ENCODE peak calls at places on chromosomes 1 and 21, in four cellular contexts. Z, A, P and U are unnamed samples.

GRCh38 chr1:64231153-64231552 is 27.7 kb downstream of the UBE2U start:
- DNase-seq in P (peak; percentile 59), Z (no peak), A (no peak), U (no peak)

GRCh38 chr1:32939655-32940371 is 24.8 kb downstream of the RNF19B start:
- DNase-seq in A (no peak), Z (peak; percentile 35), P (no peak), U (no peak)

GRCh38 chr21:45555557-45556301 is 13.5 kb upstream of the SLC19A1 start:
- DNase-seq in A (peak; percentile 83), Z (peak; percentile 91), P (peak; percentile 86), U (peak; percentile 56)

GRCh38 chr1:171948491-171948890 is 107.2 kb downstream of the DNM3 start:
- DNase-seq in P (no peak), Z (no peak), A (no peak), U (no peak)

GRCh38 chr1:176444286-176444685 is 18.7 kb upstream of the PAPPA2 start:
- DNase-seq in P (no peak), A (no peak), Z (no peak), U (no peak)

GRCh38 chr1:9651565-9652378 is at the start of gene PIK3CD:
- DNase-seq in Z (peak; percentile 71), P (no peak), A (no peak), U (no peak)

GRCh38 chr1:63321061-63321787 is 1.1 kb upstream of the FOXD3 start:
- DNase-seq in Z (no peak), A (no peak), P (no peak), U (no peak)

GRCh38 chr1:224434447-224435317 is at the start of gene WDR26:
- DNase-seq in P (peak; percentile 89), A (no peak), Z (peak; percentile 84), U (peak; percentile 40)

GRCh38 chr1:203612932-203613682 is 13.5 kb upstream of the ATP2B4 start:
- DNase-seq in A (no peak), Z (no peak), P (no peak), U (no peak)

GRCh38 chr1:172287207-172287606 is 133.3 kb upstream of the C1orf105 start:
- DNase-seq in Z (no peak), A (no peak), P (no peak), U (no peak)

GRCh38 chr1:204213668-204214662 is at the start of gene GOLT1A:
- DNase-seq in Z (peak; percentile 64), A (peak; percentile 66), P (peak; percentile 90), U (peak; percentile 28)

GRCh38 chr1:225508538-225509375 is 80.9 kb upstream of the LBR start:
- DNase-seq in A (peak; percentile 29), P (peak; percentile 89), Z (no peak), U (no peak)

GRCh38 chr1:47759581-47760247 is 237.5 kb downstream of the TRABD2B start:
- DNase-seq in Z (no peak), A (no peak), P (no peak), U (no peak)

GRCh38 chr1:47761974-47762373 is 235.2 kb downstream of the TRABD2B start:
- DNase-seq in P (no peak), A (no peak), Z (no peak), U (no peak)

GRCh38 chr1:47763456-47764171 is 233.6 kb downstream of the TRABD2B start:
- DNase-seq in A (no peak), P (no peak), Z (no peak), U (no peak)

GRCh38 chr1:47760248-47760629 is 236.9 kb downstream of the TRABD2B start:
- DNase-seq in Z (no peak), A (no peak), P (no peak), U (no peak)

DNA sequence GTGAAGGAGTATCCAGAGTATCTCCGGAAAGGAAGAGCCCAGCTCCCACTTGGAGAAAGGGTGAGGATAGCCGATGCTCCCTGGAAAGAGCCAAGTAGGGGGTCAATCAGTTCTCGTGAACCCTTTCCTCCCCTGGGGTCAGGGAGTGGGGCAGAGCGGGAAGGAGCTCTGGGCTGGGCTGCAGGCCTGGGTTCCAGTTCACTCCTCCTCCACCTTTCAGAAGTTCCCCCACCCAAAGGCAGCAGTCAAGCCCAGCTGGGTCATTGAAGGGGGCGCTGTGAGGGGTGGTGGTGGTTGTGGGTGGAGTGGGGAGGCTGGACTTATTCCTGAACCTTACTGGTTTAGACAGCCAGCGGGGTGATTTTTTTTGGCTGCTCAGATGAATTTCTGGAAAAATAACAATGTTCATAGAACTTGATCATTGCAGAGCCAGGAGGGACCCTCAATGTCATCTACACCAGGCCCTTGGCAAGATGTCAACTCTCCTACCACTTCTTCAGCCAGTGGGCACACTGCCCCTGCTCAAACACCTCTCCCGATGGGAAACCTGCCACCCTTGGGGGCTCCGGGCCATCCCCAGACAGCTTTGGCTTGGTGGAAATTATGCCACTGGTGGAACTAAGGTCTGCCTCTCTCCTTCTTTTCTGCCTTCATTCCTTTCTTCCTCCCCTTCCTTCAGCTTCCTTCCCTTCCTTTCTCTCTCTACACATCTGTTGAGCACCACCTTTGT is 235.8 kb downstream of the TRABD2B start:
- DNase-seq in P (no peak), A (no peak), Z (no peak), U (no peak)
- TF ChIP-seq HDAC6 in P (no peak), A (no peak), Z (no peak), U (no peak)

GRCh38 chr1:167373398-167373797 is 144.9 kb downstream of the CD247 start:
- DNase-seq in Z (no peak), P (no peak), A (no peak), U (no peak)
- TF ChIP-seq SP1 in Z (no peak), P (no peak), A (no peak), U (no peak)

DNA sequence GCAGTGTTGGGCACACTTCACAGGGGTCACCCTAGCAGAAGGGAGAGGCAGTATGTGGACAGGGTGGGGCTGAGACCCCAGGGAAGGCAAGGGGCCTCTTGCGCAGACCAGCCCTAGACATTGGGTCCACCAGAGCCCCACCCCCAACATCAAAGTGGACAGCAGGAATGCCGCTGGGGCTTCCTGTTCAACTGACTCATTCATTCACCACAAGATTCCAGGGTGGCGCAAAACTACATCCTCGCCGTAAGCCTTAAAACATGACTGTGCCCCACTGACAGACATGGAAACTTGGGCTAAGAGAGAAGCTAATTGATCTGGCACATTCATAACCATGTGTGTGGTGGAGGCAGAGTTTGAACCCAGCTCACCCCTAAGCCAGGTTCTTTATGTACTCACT is 14.0 kb downstream of the COL16A1 start:
- DNase-seq in A (no peak), P (no peak), Z (no peak), U (no peak)
- TF ChIP-seq HDAC6 in A (no peak), P (no peak), Z (no peak), U (no peak)

GRCh38 chr1:119611701-119612113 is 36.4 kb downstream of the ZNF697 start:
- DNase-seq in A (peak; percentile 83), P (peak; percentile 53), Z (peak; percentile 76), U (no peak)
- TF ChIP-seq SP1 in A (no peak), P (no peak), Z (no peak), U (no peak)

GRCh38 chr1:212962509-212962908 is 12.2 kb downstream of the VASH2 start:
- DNase-seq in P (no peak), A (no peak), Z (no peak), U (no peak)
- TF ChIP-seq HDAC6 in P (no peak), A (no peak), Z (no peak), U (no peak)

GRCh38 chr1:4652631-4653327 is 1.6 kb upstream of the AJAP1 start:
- DNase-seq in P (peak; percentile 16), A (no peak), Z (peak; percentile 88), U (no peak)
- TF ChIP-seq SP1 in P (no peak), A (no peak), Z (no peak), U (no peak)

GRCh38 chr1:52364235-52364839 is 1.7 kb downstream of the CC2D1B start:
- DNase-seq in A (no peak), P (no peak), Z (no peak), U (no peak)

GRCh38 chr1:52366517-52366827 is 467 bp upstream of the CC2D1B start:
- DNase-seq in A (no peak), Z (no peak), P (no peak), U (no peak)

GRCh38 chr1:52367272-52367671 is 1.3 kb upstream of the CC2D1B start:
- DNase-seq in Z (no peak), A (no peak), P (no peak), U (no peak)

GRCh38 chr1:52365746-52366516 is at the start of gene CC2D1B:
- DNase-seq in A (peak; percentile 99), Z (peak; percentile 100), P (peak; percentile 95), U (peak; percentile 94)

DNA sequence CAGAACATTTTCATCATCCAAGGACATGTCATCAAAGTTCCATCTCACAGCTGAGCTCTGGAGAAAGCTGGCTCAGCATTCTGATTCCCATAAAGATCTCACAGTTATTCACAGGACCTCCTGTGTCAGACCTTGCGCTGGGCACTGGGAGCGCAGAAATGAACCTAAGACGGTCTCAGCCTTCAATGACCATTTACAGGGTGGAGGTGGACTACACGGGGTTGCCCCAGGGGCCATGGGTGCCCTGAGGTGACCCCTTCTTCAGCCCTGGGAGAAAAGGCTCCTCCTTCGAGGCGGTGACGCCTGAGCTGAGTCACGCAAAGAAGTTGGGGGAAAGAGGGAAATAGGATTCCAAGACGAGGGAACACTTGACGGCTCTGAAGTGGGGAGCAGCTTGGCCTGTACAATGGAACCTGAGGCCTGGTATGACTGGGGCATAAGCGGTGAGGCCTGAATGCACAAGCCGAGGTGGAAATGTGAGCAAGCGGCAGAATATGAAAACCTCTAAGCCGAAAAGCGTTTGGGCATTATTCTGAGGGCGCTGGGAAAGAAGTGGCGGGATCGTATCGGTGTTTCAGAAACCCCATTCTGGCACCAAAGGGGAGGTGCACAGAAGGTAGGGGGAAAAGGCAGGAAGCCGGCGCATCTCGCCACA is 787 bp downstream of the CC2D1B start:
- DNase-seq in A (no peak), P (no peak), Z (peak; percentile 62), U (no peak)
- TF ChIP-seq HDAC6 in A (no peak), P (no peak), Z (no peak), U (no peak)

GRCh38 chr1:246711548-246712003 is 12.6 kb upstream of the SCCPDH start:
- DNase-seq in Z (no peak), A (no peak), P (peak; percentile 59), U (no peak)
- TF ChIP-seq SP1 in Z (no peak), A (no peak), P (no peak), U (no peak)

GRCh38 chr1:155650231-155650757 is 38.3 kb downstream of the YY1AP1 start:
- DNase-seq in Z (no peak), P (no peak), A (no peak), U (no peak)
- TF ChIP-seq HDAC6 in Z (no peak), P (no peak), A (no peak), U (no peak)